ENCODE peak calls at places on chromosomes 3 and 15, in eight cellular contexts. H is C1 segment of cervical spinal cord, Y is CMK, C is left colon, B is fibroblast of lung, X is endothelial cell, U is A549, K is aorta. A is an unnamed sample.

GRCh38 chr3:43794776-43795175 is 104.0 kb downstream of the ABHD5 start:
- DNase-seq in Y (no peak), C (no peak), B (peak), X (no peak), K (no peak), H (no peak), U (no peak), A (no peak)

GRCh38 chr3:198079771-198080520 is 119.9 kb downstream of the LMLN start:
- DNase-seq in Y (no peak), U (peak), K (peak), H (no peak), B (peak), X (peak), C (no peak), A (peak)

GRCh38 chr3:195752538-195753331 is 32.0 kb downstream of the MUC20 start:
- DNase-seq in Y (no peak), U (no peak), X (no peak), C (peak), K (peak), H (no peak), B (no peak), A (no peak)

GRCh38 chr3:124838963-124839362 is 48.2 kb downstream of the ITGB5 start:
- DNase-seq in X (no peak), Y (no peak), U (no peak), B (no peak), C (no peak), H (no peak), K (no peak), A (no peak)

GRCh38 chr3:120693439-120694172 is 11.6 kb upstream of the HGD start:
- DNase-seq in Y (no peak), C (no peak), H (no peak), K (no peak), B (peak), U (peak), X (no peak), A (no peak)

GRCh38 chr3:131713416-131714118 is 210.8 kb upstream of the MRPL3 start:
- DNase-seq in B (no peak), X (no peak), H (no peak), K (no peak), C (no peak), Y (no peak), U (no peak), A (no peak)

GRCh38 chr3:167167491-167167890 is 212.6 kb downstream of the ZBBX start:
- DNase-seq in U (no peak), C (no peak), X (no peak), K (no peak), Y (no peak), B (no peak), H (no peak), A (no peak)

GRCh38 chr3:107221856-107222255 is 155.4 kb upstream of the CCDC54 start:
- DNase-seq in C (no peak), H (no peak), U (no peak), Y (no peak), B (peak), X (no peak), K (no peak), A (no peak)

GRCh38 chr15:92772626-92773244 is 117.2 kb upstream of the FAM174B start:
- DNase-seq in B (no peak), Y (no peak), U (no peak), H (no peak), C (no peak), K (no peak), X (no peak), A (no peak)

GRCh38 chr15:95448531-95449210 is 881.8 kb upstream of the NR2F2 start:
- DNase-seq in K (no peak), U (no peak), B (peak), Y (no peak), X (no peak), C (no peak), H (no peak), A (no peak)

GRCh38 chr15:60933914-60934885 is 294.9 kb downstream of the RORA start:
- DNase-seq in H (no peak), Y (no peak), U (no peak), K (no peak), C (no peak), X (no peak), B (peak), A (no peak)

GRCh38 chr15:26628879-26629529 is 143.9 kb downstream of the GABRB3 start:
- DNase-seq in X (no peak), U (peak), H (no peak), B (peak), K (peak), C (peak), Y (no peak), A (peak)

GRCh38 chr3:152309535-152310317 is 41.0 kb downstream of the MBNL1 start:
- DNase-seq in K (no peak), H (no peak), X (no peak), C (no peak), B (peak), Y (no peak), U (no peak), A (no peak)

GRCh38 chr15:88124199-88124598 is 132.3 kb downstream of the NTRK3 start:
- DNase-seq in B (no peak), X (no peak), Y (no peak), C (no peak), U (no peak), K (no peak), H (no peak), A (no peak)

GRCh38 chr3:73608805-73609641 is 15.7 kb downstream of the PDZRN3 start:
- DNase-seq in H (no peak), B (peak), Y (no peak), K (no peak), C (no peak), U (no peak), X (no peak), A (no peak)

GRCh38 chr3:23633261-23633960 is 172.3 kb upstream of the UBE2E1 start:
- DNase-seq in U (no peak), K (no peak), H (no peak), Y (no peak), X (no peak), B (no peak), C (no peak), A (no peak)

GRCh38 chr15:38564557-38565286 is at the start of gene RASGRP1:
- DNase-seq in Y (no peak), H (no peak), U (peak), X (peak), K (peak), C (peak), B (peak), A (peak)

GRCh38 chr3:136642714-136643113 is 109.5 kb downstream of the STAG1 start:
- DNase-seq in U (no peak), X (no peak), K (no peak), C (no peak), Y (no peak), H (no peak), B (no peak), A (no peak)

GRCh38 chr3:15345051-15345607 is 12.7 kb upstream of the SH3BP5 start:
- DNase-seq in Y (no peak), H (no peak), C (no peak), U (no peak), B (no peak), X (no peak), K (no peak), A (no peak)

GRCh38 chr3:47542614-47543173 is 29.2 kb upstream of the ELP6 start:
- DNase-seq in B (peak), C (peak), Y (no peak), K (peak), U (no peak), X (no peak), H (no peak), A (no peak)

GRCh38 chr3:127925384-127925783 is 10.4 kb downstream of the KBTBD12 start:
- DNase-seq in B (no peak), C (no peak), X (no peak), H (no peak), U (no peak), Y (no peak), K (no peak), A (no peak)

GRCh38 chr3:197392961-197393360 is 94.5 kb upstream of the DLG1 start:
- DNase-seq in X (no peak), H (no peak), U (no peak), K (no peak), C (no peak), B (peak), Y (no peak), A (no peak)

GRCh38 chr3:194671511-194671899 is 486 bp downstream of the LSG1 start:
- DNase-seq in C (no peak), Y (no peak), B (peak), X (no peak), H (no peak), K (no peak), U (peak), A (no peak)

A was measured in colonic mucosa.